ENCODE peak calls at places on chromosome 15, in six cellular contexts. U, S, T, Z, Y and Q are unnamed samples.

GRCh38 chr15:96225642-96226259 is 104.7 kb upstream of the NR2F2 start:
- DNase-seq in S (no peak), U (no peak), Z (no peak), Y (no peak), T (no peak), Q (no peak)

GRCh38 chr15:64571857-64572291 is 111.5 kb downstream of the ZNF609 start:
- DNase-seq in T (no peak), Y (no peak), S (no peak), U (no peak), Z (no peak), Q (no peak)

GRCh38 chr15:68029959-68030358 is 24.2 kb upstream of the PIAS1 start:
- DNase-seq in Y (no peak), U (no peak), S (no peak), T (no peak), Z (no peak), Q (no peak)

GRCh38 chr15:42903388-42904324 is 16.9 kb downstream of the TTBK2 start:
- DNase-seq in Z (no peak), U (no peak), Y (no peak), T (no peak), S (no peak), Q (no peak)

GRCh38 chr15:73806698-73807483 is 53.7 kb upstream of the INSYN1 start:
- DNase-seq in S (no peak), Z (no peak), U (no peak), Y (no peak), T (no peak), Q (peak)

GRCh38 chr15:94455297-94455696 is 223.9 kb downstream of the MCTP2 start:
- DNase-seq in U (no peak), Z (no peak), S (no peak), T (no peak), Y (no peak), Q (no peak)

GRCh38 chr15:91407237-91407889 is 307.3 kb downstream of the SV2B start:
- DNase-seq in Y (peak), S (no peak), Z (no peak), T (no peak), U (peak), Q (no peak)

GRCh38 chr15:32824777-32825176 is 107.0 kb downstream of the GREM1 start:
- DNase-seq in S (no peak), T (no peak), Y (peak), U (no peak), Z (no peak), Q (no peak)

GRCh38 chr15:84736375-84736774 is 12.0 kb upstream of the ZNF592 start:
- DNase-seq in S (no peak), U (no peak), Y (no peak), T (no peak), Z (no peak), Q (peak)

GRCh38 chr15:47352217-47352616 is 365.1 kb upstream of the SEMA6D start:
- DNase-seq in Y (no peak), T (no peak), U (no peak), Z (no peak), S (no peak), Q (no peak)

DNA sequence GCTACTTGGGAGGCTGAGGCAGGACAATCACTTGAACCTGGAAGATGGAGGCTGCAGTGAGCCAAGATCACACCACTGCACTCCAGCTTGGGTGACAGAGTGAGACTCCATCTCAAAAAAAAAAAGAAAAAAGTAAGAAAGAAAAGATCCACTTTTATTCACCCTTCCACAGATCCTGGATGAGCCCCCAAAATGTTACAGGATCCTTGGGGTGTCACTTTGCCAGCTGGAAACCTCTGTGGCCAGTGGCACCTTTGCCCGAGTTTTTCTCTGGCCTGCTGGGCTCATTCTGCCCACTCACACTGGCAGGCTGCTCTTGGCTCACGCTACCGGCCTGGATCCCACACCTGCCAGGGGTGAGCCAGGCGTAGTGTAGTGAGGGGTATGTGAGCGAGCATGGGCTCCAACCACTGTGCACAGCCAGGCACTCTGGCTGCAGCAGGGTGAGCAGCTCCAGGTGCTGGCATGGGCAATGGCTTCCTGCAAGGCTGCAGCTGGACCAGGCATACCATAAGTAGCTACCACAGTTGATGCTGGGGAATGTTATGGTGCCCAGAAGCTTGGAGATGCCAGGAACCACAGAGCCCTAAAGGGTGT is 57.8 kb upstream of the C15orf39 start:
- DNase-seq in Y (no peak), S (no peak), Z (no peak), T (no peak), U (no peak), Q (no peak)
- TF ChIP-seq CTCF in Y (no peak), S (no peak), Z (no peak), T (no peak), U (no peak), Q (no peak)

DNA sequence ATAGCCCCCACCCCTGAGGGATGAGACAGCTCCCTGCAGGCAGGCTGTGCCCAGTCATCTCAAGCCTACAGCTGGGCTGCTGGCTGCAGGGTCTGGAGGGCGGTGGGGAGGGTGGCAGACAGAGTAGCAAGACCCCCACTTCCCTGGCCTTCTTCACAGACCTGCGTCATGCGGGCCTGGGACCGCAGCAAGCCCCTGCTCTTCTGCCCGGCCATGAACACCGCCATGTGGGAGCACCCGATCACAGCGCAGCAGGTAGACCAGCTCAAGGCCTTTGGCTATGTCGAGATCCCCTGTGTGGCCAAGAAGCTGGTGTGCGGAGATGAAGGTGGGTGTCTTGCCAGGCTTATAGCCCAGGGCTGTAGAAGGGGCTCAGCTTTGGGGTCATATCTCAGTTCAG is 25.0 kb downstream of the PPCDC start:
- DNase-seq in U (no peak), S (no peak), T (no peak), Z (no peak), Y (no peak), Q (no peak)
- TF ChIP-seq POLR2A in U (no peak), S (no peak), T (no peak), Z (no peak), Y (no peak), Q (no peak)

DNA sequence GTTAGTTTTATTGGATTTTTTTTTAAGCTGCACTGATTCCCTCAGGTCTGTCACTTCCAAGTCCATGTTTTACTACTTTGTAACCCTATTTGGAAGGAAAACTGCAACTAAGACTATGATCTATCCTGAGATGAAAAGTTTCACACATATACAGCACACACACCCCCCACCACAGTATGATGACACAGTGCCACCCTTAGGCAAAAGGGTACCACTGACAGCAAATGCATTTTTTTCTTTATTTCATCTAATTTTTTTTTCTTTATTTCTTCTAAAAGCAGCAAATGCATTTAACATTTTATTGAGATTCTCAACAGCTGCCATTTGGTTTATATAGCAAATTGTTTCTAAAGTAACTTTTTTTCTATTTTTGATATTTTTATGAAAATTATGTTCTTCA is 21.2 kb downstream of the NGRN start:
- DNase-seq in U (no peak), Y (peak), T (no peak), S (no peak), Z (no peak), Q (no peak)
- TF ChIP-seq CTCF in U (peak), Y (peak), T (peak), S (no peak), Z (peak), Q (peak)

GRCh38 chr15:66805207-66805975 is 103.4 kb downstream of the SMAD6 start:
- DNase-seq in T (no peak), U (no peak), Z (peak), Y (no peak), S (no peak), Q (no peak)

GRCh38 chr15:66802087-66803001 is 100.3 kb downstream of the SMAD6 start:
- DNase-seq in Y (no peak), S (no peak), U (no peak), Z (peak), T (no peak), Q (no peak)

GRCh38 chr15:66803749-66804148 is 101.7 kb downstream of the SMAD6 start:
- DNase-seq in Z (no peak), T (no peak), U (no peak), S (no peak), Y (no peak), Q (no peak)

GRCh38 chr15:66801266-66801665 is 99.2 kb downstream of the SMAD6 start:
- DNase-seq in U (no peak), S (no peak), Z (no peak), Y (no peak), T (no peak), Q (no peak)

GRCh38 chr15:66803182-66803729 is 101.2 kb downstream of the SMAD6 start:
- DNase-seq in S (peak), Y (peak), U (peak), Z (peak), T (peak), Q (peak)
- TF ChIP-seq POLR2A in S (no peak), Y (peak), U (peak), Z (no peak), T (no peak), Q (no peak)

DNA sequence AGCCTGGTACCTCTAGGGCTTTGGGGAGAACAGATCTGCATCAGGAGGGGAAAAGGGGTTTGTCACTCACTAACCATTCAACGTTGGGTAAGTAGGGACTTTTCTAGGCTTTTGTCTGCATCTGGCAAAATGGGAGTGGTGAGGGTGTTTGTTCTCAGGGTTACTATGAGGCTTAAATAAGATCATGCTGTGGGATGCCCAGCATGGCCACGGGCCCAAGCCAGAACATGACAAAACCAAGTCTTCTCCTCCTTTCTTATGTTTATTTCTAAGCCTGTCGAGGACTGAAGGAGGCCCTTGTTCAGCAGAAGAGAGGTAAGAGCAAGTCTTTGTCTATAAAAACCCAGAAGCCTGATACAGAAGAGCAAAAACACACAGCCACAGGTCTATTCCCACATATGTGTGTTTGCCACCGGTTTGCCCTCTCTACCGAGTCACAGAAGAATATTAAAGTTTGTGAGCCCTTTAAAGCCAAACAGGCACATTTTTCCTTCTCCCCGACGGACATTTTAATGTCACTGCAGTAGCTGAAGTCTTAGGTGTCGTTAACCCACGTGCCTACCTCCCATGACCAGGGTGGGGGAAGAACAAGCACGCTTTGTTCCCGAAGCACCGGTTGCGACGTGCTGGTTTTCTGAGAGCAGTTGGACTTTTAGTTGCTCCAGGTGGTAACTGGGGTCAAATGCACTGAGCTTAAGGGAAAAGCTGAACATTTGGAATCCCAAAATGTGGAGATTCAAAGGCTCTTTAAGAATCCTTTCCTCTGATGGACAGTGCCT is 72.1 kb downstream of the NOX5 start:
- DNase-seq in Y (no peak), U (no peak), Z (no peak), S (no peak), T (no peak), Q (no peak)
- TF ChIP-seq CTCF in Y (no peak), U (no peak), Z (no peak), S (no peak), T (no peak), Q (no peak)